ENCODE peak calls at places on chromosome 10, in seven cellular contexts. A is body of pancreas, Q is transverse colon, S is sigmoid colon, X is GM12878, I is heart left ventricle, M is ovary. B is an unnamed sample.

GRCh38 chr10:92712016-92712889 is 22.5 kb downstream of the HHEX start:
- DNase-seq in A (no peak), Q (no peak), S (no peak), X (peak; percentile 16), I (no peak), M (no peak), B (no peak)

GRCh38 chr10:84194424-84195043 is at the start of gene CDHR1:
- DNase-seq in A (no peak), Q (peak; percentile 72), S (peak; percentile 60), X (no peak), I (no peak), M (no peak), B (peak; percentile 31)

GRCh38 chr10:27235706-27236105 is 4.9 kb downstream of the ACBD5 start:
- DNase-seq in A (no peak), Q (no peak), S (no peak), X (no peak), I (no peak), M (no peak), B (no peak)

GRCh38 chr10:10660054-10660453 is 357.6 kb upstream of the CELF2 start:
- DNase-seq in A (no peak), Q (no peak), S (no peak), X (no peak), I (no peak), M (no peak), B (no peak)

GRCh38 chr10:21217107-21217506 is 308.4 kb downstream of the SKIDA1 start:
- DNase-seq in A (no peak), Q (no peak), S (no peak), X (no peak), I (no peak), M (no peak), B (peak; percentile 23)

GRCh38 chr10:1390200-1390599 is 334.0 kb downstream of the WDR37 start:
- DNase-seq in A (no peak), Q (no peak), S (no peak), X (no peak), I (no peak), M (no peak), B (no peak)

GRCh38 chr10:104308439-104308903 is 29.8 kb downstream of the ITPRIP start:
- DNase-seq in A (no peak), Q (no peak), S (peak; percentile 29), X (peak; percentile 56), I (no peak), M (no peak), B (no peak)

GRCh38 chr10:109205929-109206585 is 717.3 kb downstream of the XPNPEP1 start:
- DNase-seq in A (no peak), Q (no peak), S (no peak), X (no peak), I (no peak), M (no peak), B (no peak)

GRCh38 chr10:50326757-50327701 is 75.7 kb upstream of the ASAH2 start:
- DNase-seq in A (no peak), Q (no peak), S (no peak), X (no peak), I (no peak), M (no peak), B (peak; percentile 46)

GRCh38 chr10:95782274-95782830 is 26.4 kb downstream of the ENTPD1 start:
- DNase-seq in A (no peak), Q (no peak), S (no peak), X (no peak), I (no peak), M (no peak), B (no peak)

GRCh38 chr10:60304832-60305231 is 84.8 kb downstream of the ANK3 start:
- DNase-seq in A (no peak), Q (no peak), S (no peak), X (no peak), I (no peak), M (no peak), B (no peak)

GRCh38 chr10:27783660-27784059 is 38.0 kb upstream of the MKX start:
- DNase-seq in A (peak; percentile 21), Q (no peak), S (no peak), X (no peak), I (no peak), M (peak; percentile 33), B (no peak)

GRCh38 chr10:70380350-70381135 is 1.9 kb downstream of the LRRC20 start:
- DNase-seq in A (no peak), Q (no peak), S (no peak), X (no peak), I (no peak), M (no peak), B (no peak)

GRCh38 chr10:85646312-85646711 is 720.3 kb downstream of the GRID1 start:
- DNase-seq in A (no peak), Q (no peak), S (no peak), X (no peak), I (no peak), M (no peak), B (no peak)

GRCh38 chr10:3783721-3784432 is 1.1 kb downstream of the KLF6 start:
- DNase-seq in A (peak; percentile 77), Q (peak; percentile 74), S (peak; percentile 89), X (no peak), I (peak; percentile 84), M (peak; percentile 78), B (peak; percentile 75)

GRCh38 chr10:60299961-60300883 is 89.5 kb downstream of the ANK3 start:
- DNase-seq in A (no peak), Q (no peak), S (no peak), X (no peak), I (no peak), M (no peak), B (peak; percentile 15)

GRCh38 chr10:118664321-118664720 is 68.9 kb upstream of the PRLHR start:
- DNase-seq in A (no peak), Q (no peak), S (no peak), X (no peak), I (no peak), M (no peak), B (no peak)

GRCh38 chr10:118658762-118659161 is 63.3 kb upstream of the PRLHR start:
- DNase-seq in A (no peak), Q (no peak), S (no peak), X (no peak), I (no peak), M (no peak), B (no peak)

GRCh38 chr10:118666350-118666749 is 70.9 kb upstream of the PRLHR start:
- DNase-seq in A (no peak), Q (no peak), S (no peak), X (no peak), I (no peak), M (no peak), B (no peak)

GRCh38 chr10:118662228-118663035 is 67.0 kb upstream of the PRLHR start:
- DNase-seq in A (no peak), Q (peak; percentile 39), S (peak; percentile 55), X (no peak), I (no peak), M (no peak), B (no peak)

DNA sequence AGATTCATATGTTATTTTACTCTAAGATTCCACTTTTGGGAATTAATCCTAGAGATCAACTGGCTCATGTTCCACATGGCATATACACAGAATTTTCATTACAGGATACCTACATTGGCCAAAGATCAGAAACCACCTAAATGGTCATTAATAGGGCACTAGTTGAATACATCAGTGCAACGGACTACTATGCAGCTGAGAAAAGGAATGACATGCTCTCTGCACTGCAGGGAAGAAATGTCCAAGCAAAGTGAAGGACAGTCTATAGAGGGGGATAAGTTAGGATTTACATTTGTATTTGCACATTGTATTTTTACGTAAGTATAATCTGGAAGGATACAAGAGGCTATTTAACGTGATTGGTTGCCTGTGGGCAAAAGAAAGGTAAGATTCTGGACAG is 67.7 kb upstream of the PRLHR start:
- DNase-seq in A (no peak), Q (no peak), S (no peak), X (no peak), I (no peak), M (no peak), B (no peak)
- TF ChIP-seq POLR2A in A (no peak), Q (no peak), S (no peak), X (no peak), I (no peak), M (no peak), B (no peak)

GRCh38 chr10:72295330-72295910 is 21.7 kb downstream of the DDIT4 start:
- DNase-seq in A (no peak), Q (no peak), S (no peak), X (no peak), I (peak; percentile 47), M (no peak), B (no peak)

GRCh38 chr10:72297968-72298773 is 24.4 kb downstream of the DDIT4 start:
- DNase-seq in A (peak; percentile 94), Q (peak; percentile 98), S (peak; percentile 100), X (peak; percentile 91), I (peak; percentile 99), M (peak; percentile 98), B (peak; percentile 99)

GRCh38 chr10:72297281-72297967 is 23.7 kb downstream of the DDIT4 start:
- DNase-seq in A (peak; percentile 68), Q (peak; percentile 91), S (peak; percentile 93), X (peak; percentile 97), I (peak; percentile 93), M (peak; percentile 87), B (peak; percentile 86)

GRCh38 chr10:72291019-72291532 is 17.4 kb downstream of the DDIT4 start:
- DNase-seq in A (no peak), Q (no peak), S (no peak), X (no peak), I (peak; percentile 20), M (no peak), B (no peak)

DNA sequence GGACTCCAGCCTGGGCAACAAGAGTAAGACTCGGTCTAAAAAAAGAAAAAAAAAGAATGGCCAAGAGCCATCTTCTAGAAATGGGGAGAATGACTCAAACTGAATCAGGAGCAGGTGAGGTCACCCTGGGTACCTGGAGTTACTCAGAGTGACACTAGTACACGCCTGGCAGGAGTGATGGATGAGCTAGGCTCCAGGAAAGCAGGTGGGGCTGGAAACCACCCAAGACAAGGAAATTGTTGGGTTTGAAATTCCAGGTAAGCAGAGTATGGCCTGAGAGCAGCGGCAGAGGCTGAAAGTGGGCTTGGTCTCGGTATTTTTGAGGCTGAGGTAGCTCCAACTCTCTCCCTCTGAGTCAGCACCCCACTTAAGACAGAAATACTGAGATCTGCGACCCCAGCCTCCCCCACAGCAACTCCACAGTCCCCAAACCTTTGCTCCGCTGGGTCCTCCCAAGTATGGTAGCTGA is 18.5 kb downstream of the DDIT4 start:
- DNase-seq in A (peak; percentile 59), Q (peak; percentile 61), S (no peak), X (no peak), I (peak; percentile 25), M (no peak), B (no peak)
- H3K4me1 ChIP-seq in A (peaks cover 30% of the 10 kb centered on the region), Q (peaks cover 4% of the 10 kb centered on the region), S (peaks cover 6% of the 10 kb centered on the region), X (peaks cover 49% of the 10 kb centered on the region), I (no peaks in the 10 kb centered on the region), M (peaks cover 1% of the 10 kb centered on the region), B (peaks cover 5% of the 10 kb centered on the region)

GRCh38 chr10:130137077-130137448 is 872 bp downstream of the GLRX3 start:
- DNase-seq in A (no peak), Q (no peak), S (no peak), X (no peak), I (no peak), M (no peak), B (no peak)
- H3K27ac ChIP-seq in A (peak overlapping the region; percentile 82), Q (peak overlapping the region; percentile 89), S (peak overlapping the region; percentile 78), X (peak overlapping the region; percentile 69), I (peak overlapping the region; percentile 93), M (no peak overlapping the region), B (peak overlapping the region; percentile 84)

GRCh38 chr10:110646417-110647135 is 2.4 kb downstream of the RBM20 start:
- DNase-seq in A (no peak), Q (no peak), S (no peak), X (no peak), I (no peak), M (no peak), B (no peak)
- TF ChIP-seq POLR2A in A (no peak), Q (no peak), S (no peak), X (no peak), I (no peak), M (no peak), B (no peak)

GRCh38 chr10:110393866-110394265 is 89.1 kb upstream of the SMNDC1 start:
- DNase-seq in A (no peak), Q (no peak), S (no peak), X (no peak), I (no peak), M (no peak), B (no peak)
- H3K4me1 ChIP-seq in A (peaks cover 34% of the 10 kb centered on the region), Q (peaks cover 20% of the 10 kb centered on the region), S (peaks cover 20% of the 10 kb centered on the region), X (peaks cover 25% of the 10 kb centered on the region), I (no peaks in the 10 kb centered on the region), M (peaks cover 1% of the 10 kb centered on the region), B (peaks cover 12% of the 10 kb centered on the region)

B was measured in testis.